ENCODE peak calls at places on chromosomes 5 and 9, in six cellular contexts. P is HepG2, B is hypothalamus, Z is glutamatergic neuron, G is AG09319, F is uterus. H is an unnamed sample.
A peak's percentile ranks its signal among the peaks of the same experiment; 100 is the strongest.

GRCh38 chr9:71895122-71895521 is 15.9 kb downstream of the ABHD17B start:
- DNase-seq in G (no peak), Z (no peak), F (no peak), B (no peak), P (no peak), H (no peak)

GRCh38 chr5:94192658-94193391 is 425.6 kb downstream of the KIAA0825 start:
- DNase-seq in P (no peak), B (no peak), Z (no peak), F (no peak), G (no peak), H (no peak)

GRCh38 chr9:86557918-86558317 is 203.7 kb upstream of the TUT7 start:
- DNase-seq in F (no peak), G (no peak), B (no peak), P (no peak), Z (no peak), H (no peak)

GRCh38 chr9:122394265-122395242 is 23.7 kb downstream of the PTGS1 start:
- DNase-seq in P (no peak), Z (no peak), B (no peak), F (no peak), G (peak; percentile 86), H (no peak)

GRCh38 chr5:80609692-80610091 is 39.6 kb upstream of the ANKRD34B start:
- DNase-seq in Z (no peak), B (no peak), G (no peak), P (no peak), F (no peak), H (no peak)

GRCh38 chr9:31103836-31104235 is 1280.6 kb upstream of the ACO1 start:
- DNase-seq in F (no peak), Z (no peak), B (no peak), G (no peak), P (no peak), H (no peak)

GRCh38 chr5:62791059-62791458 is 212.4 kb downstream of the LRRC70 start:
- DNase-seq in P (peak; percentile 10), F (no peak), B (no peak), G (no peak), Z (no peak), H (no peak)

GRCh38 chr5:92741906-92742305 is 839.1 kb downstream of the NR2F1-AS1 start:
- DNase-seq in B (no peak), P (no peak), G (no peak), F (no peak), Z (no peak), H (no peak)

GRCh38 chr9:26261503-26262330 is 583.5 kb upstream of the TUSC1 start:
- DNase-seq in Z (no peak), B (no peak), F (no peak), P (no peak), G (no peak), H (no peak)

GRCh38 chr9:136567651-136568287 is 21.9 kb upstream of the NOTCH1 start:
- DNase-seq in F (peak; percentile 86), Z (no peak), G (no peak), P (peak; percentile 56), B (peak; percentile 17), H (no peak)

GRCh38 chr9:16309350-16310271 is 560.9 kb downstream of the BNC2 start:
- DNase-seq in B (no peak), F (peak; percentile 72), Z (no peak), P (no peak), G (no peak), H (no peak)

GRCh38 chr5:109987970-109988369 is 298.2 kb downstream of the MAN2A1 start:
- DNase-seq in B (no peak), P (no peak), G (no peak), F (no peak), Z (no peak), H (no peak)

GRCh38 chr5:122585111-122585415 is 189.8 kb upstream of the SNX2 start:
- DNase-seq in B (no peak), F (no peak), P (no peak), Z (peak; percentile 70), G (no peak), H (no peak)

GRCh38 chr9:37596504-37596903 is 4.1 kb upstream of the TOMM5 start:
- DNase-seq in B (no peak), F (no peak), G (no peak), P (no peak), Z (no peak), H (no peak)

GRCh38 chr9:91117959-91118651 is 243.6 kb downstream of the AUH start:
- DNase-seq in G (peak; percentile 44), Z (peak; percentile 61), B (peak; percentile 61), P (no peak), F (peak; percentile 90), H (peak; percentile 51)

GRCh38 chr5:96172436-96172835 is 210.8 kb upstream of the ELL2 start:
- DNase-seq in Z (no peak), G (no peak), F (no peak), P (no peak), B (no peak), H (no peak)

GRCh38 chr9:121390372-121390771 is 20.3 kb upstream of the STOM start:
- DNase-seq in Z (no peak), G (no peak), F (no peak), B (no peak), P (no peak), H (no peak)

GRCh38 chr5:55993628-55994501 is 898 bp downstream of the IL6ST start:
- DNase-seq in F (no peak), Z (no peak), B (no peak), G (no peak), P (no peak), H (no peak)

GRCh38 chr9:135147938-135148337 is 60.5 kb downstream of the OLFM1 start:
- DNase-seq in P (no peak), B (no peak), F (no peak), G (no peak), Z (no peak), H (no peak)

GRCh38 chr9:137919649-137920101 is 42.1 kb downstream of the CACNA1B start:
- DNase-seq in Z (no peak), G (no peak), F (no peak), P (no peak), B (no peak), H (no peak)

H was measured in midbrain.